ENCODE peak calls at places on chromosomes 11 and 22, in eight cellular contexts. R is hippocampal formation; H is neural progenitor cell; X is A549; J is stimulated activated CD4-positive, alpha-beta T cell treated with anti-CD3 and anti-CD28 coated beads, Interleukin-1b, Interleukin-23, amount 100 ng/mL, for 48 hours; V is tibial nerve; U is SK-MEL-5; C is iPS DF 6.9. I is an unnamed sample.

GRCh38 chr11:30936476-30936875 is 350.3 kb upstream of the MPPED2 start:
- DNase-seq in R (no peak), H (no peak), X (no peak), J (no peak), V (no peak), U (no peak), C (no peak), I (no peak)

GRCh38 chr11:3229673-3230630 is 2.3 kb downstream of the MRGPRE start:
- DNase-seq in R (no peak), H (no peak), X (no peak), J (no peak), V (no peak), U (no peak), C (no peak), I (no peak)

GRCh38 chr22:20490941-20491307 is 4.7 kb downstream of the KLHL22 start:
- DNase-seq in R (no peak), H (no peak), X (no peak), J (no peak), V (no peak), U (no peak), C (no peak), I (no peak)

GRCh38 chr22:37310815-37311595 is 28.7 kb downstream of the CYTH4 start:
- DNase-seq in R (no peak), H (no peak), X (no peak), J (no peak), V (no peak), U (no peak), C (no peak), I (no peak)

GRCh38 chr11:130308925-130309324 is 5.8 kb downstream of the ZBTB44 start:
- DNase-seq in R (no peak), H (no peak), X (no peak), J (no peak), V (no peak), U (peak), C (no peak), I (no peak)

GRCh38 chr11:57231539-57232253 is 5.4 kb downstream of the APLNR start:
- DNase-seq in R (no peak), H (no peak), X (no peak), J (no peak), V (no peak), U (no peak), C (no peak), I (no peak)

GRCh38 chr22:36221799-36222751 is 17.3 kb downstream of the APOL2 start:
- DNase-seq in R (peak), H (peak), X (peak), J (peak), V (no peak), U (peak), C (peak), I (peak)

GRCh38 chr22:47045691-47046410 is 283.4 kb downstream of the TBC1D22A start:
- DNase-seq in R (no peak), H (no peak), X (no peak), J (no peak), V (no peak), U (no peak), C (no peak), I (no peak)

GRCh38 chr11:95682552-95682951 is 107.0 kb downstream of the FAM76B start:
- DNase-seq in R (no peak), H (no peak), X (no peak), J (peak), V (no peak), U (no peak), C (no peak), I (no peak)

GRCh38 chr11:11841121-11841604 is 609 bp upstream of the USP47 start:
- DNase-seq in R (peak), H (peak), X (peak), J (peak), V (peak), U (peak), C (no peak), I (peak)

GRCh38 chr22:50454556-50455075 is 20.2 kb downstream of the SBF1 start:
- DNase-seq in R (no peak), H (no peak), X (no peak), J (no peak), V (no peak), U (no peak), C (no peak), I (no peak)

GRCh38 chr22:38935023-38935422 is 22.4 kb upstream of the APOBEC3A start:
- DNase-seq in R (no peak), H (no peak), X (peak), J (no peak), V (no peak), U (no peak), C (no peak), I (peak)

GRCh38 chr22:32378703-32379272 is 21.1 kb downstream of the RFPL3 start:
- DNase-seq in R (peak), H (peak), X (peak), J (peak), V (no peak), U (peak), C (peak), I (peak)

GRCh38 chr22:23249506-23250423 is 69.5 kb downstream of the BCR start:
- DNase-seq in R (no peak), H (no peak), X (no peak), J (no peak), V (no peak), U (no peak), C (no peak), I (no peak)

GRCh38 chr22:37254206-37254866 is 10.3 kb upstream of the RAC2 start:
- DNase-seq in R (no peak), H (no peak), X (peak), J (no peak), V (no peak), U (no peak), C (no peak), I (peak)

GRCh38 chr11:11608783-11609232 is 13.0 kb downstream of the GALNT18 start:
- DNase-seq in R (no peak), H (no peak), X (peak), J (no peak), V (peak), U (no peak), C (no peak), I (no peak)

GRCh38 chr11:74559110-74559933 is 33.1 kb upstream of the POLD3 start:
- DNase-seq in R (no peak), H (no peak), X (no peak), J (no peak), V (no peak), U (no peak), C (no peak), I (no peak)

GRCh38 chr11:11788067-11788710 is 53.6 kb upstream of the USP47 start:
- DNase-seq in R (no peak), H (no peak), X (no peak), J (no peak), V (no peak), U (no peak), C (no peak), I (no peak)

GRCh38 chr11:119103793-119104192 is 2.1 kb upstream of the DPAGT1 start:
- DNase-seq in R (no peak), H (no peak), X (no peak), J (no peak), V (no peak), U (peak), C (no peak), I (no peak)

GRCh38 chr11:73869234-73869949 is 7.3 kb downstream of the COA4 start:
- DNase-seq in R (no peak), H (no peak), X (peak), J (no peak), V (no peak), U (no peak), C (no peak), I (no peak)

GRCh38 chr22:32142600-32142999 is 16.5 kb downstream of the C22orf42 start:
- DNase-seq in R (no peak), H (no peak), X (no peak), J (no peak), V (no peak), U (no peak), C (no peak), I (no peak)

GRCh38 chr11:27312110-27312509 is 50.9 kb downstream of the CCDC34 start:
- DNase-seq in R (no peak), H (no peak), X (peak), J (no peak), V (no peak), U (no peak), C (no peak), I (no peak)

GRCh38 chr11:65574963-65575567 is 788 bp upstream of the EHBP1L1 start:
- DNase-seq in R (no peak), H (no peak), X (no peak), J (no peak), V (no peak), U (no peak), C (no peak), I (peak)

GRCh38 chr22:34070051-34070450 is 149.8 kb upstream of the LARGE1 start:
- DNase-seq in R (no peak), H (no peak), X (no peak), J (no peak), V (no peak), U (no peak), C (no peak), I (no peak)

GRCh38 chr11:125110996-125111340 is 458 bp downstream of the TMEM218 start:
- DNase-seq in R (no peak), H (no peak), X (peak), J (no peak), V (no peak), U (no peak), C (no peak), I (no peak)

I was measured in PC-9.